ENCODE peak calls at places on chromosome 2, in ten cellular contexts. X is AG04450, W is brain microvascular endothelial cell, S is psoas muscle, E is fibroblast of villous mesenchyme, D is PC-3, Y is neural progenitor cell, M is GM12865, P is cardiac fibroblast, Q is tibial nerve. G is an unnamed sample.
A peak's percentile ranks its signal among the peaks of the same experiment; 100 is the strongest.

GRCh38 chr2:33129661-33130447 is 183.1 kb downstream of the LTBP1 start:
- DNase-seq in M (no peak), S (no peak), Y (no peak), W (peak; percentile 54), P (peak; percentile 68), D (no peak), X (no peak), E (no peak), Q (no peak), G (no peak)

GRCh38 chr2:42925742-42926437 is 133.5 kb upstream of the HAAO start:
- DNase-seq in Y (peak; percentile 52), S (peak; percentile 64), P (no peak), W (no peak), Q (no peak), M (no peak), X (no peak), E (no peak), D (no peak), G (no peak)

GRCh38 chr2:152426801-152427200 is 91.8 kb downstream of the FMNL2 start:
- DNase-seq in D (peak; percentile 30), X (no peak), Y (no peak), M (no peak), W (no peak), S (no peak), E (no peak), Q (no peak), P (peak; percentile 29), G (peak; percentile 67)

GRCh38 chr2:72545790-72546189 is 280.0 kb downstream of the EXOC6B start:
- DNase-seq in S (no peak), Y (no peak), X (no peak), D (no peak), Q (no peak), P (no peak), M (no peak), W (no peak), E (no peak), G (no peak)

GRCh38 chr2:239412914-239413603 is 12.2 kb upstream of the HDAC4 start:
- DNase-seq in Q (no peak), D (peak; percentile 80), M (no peak), X (no peak), P (no peak), E (no peak), W (no peak), Y (no peak), S (no peak), G (no peak)

GRCh38 chr2:23695214-23696162 is 231.4 kb downstream of the ATAD2B start:
- DNase-seq in M (no peak), E (no peak), X (no peak), W (no peak), S (peak; percentile 44), Y (no peak), P (no peak), D (no peak), Q (no peak), G (no peak)

GRCh38 chr2:178008636-178009289 is 63.8 kb downstream of the PDE11A start:
- DNase-seq in S (no peak), Y (no peak), Q (no peak), M (no peak), P (peak; percentile 42), D (no peak), E (no peak), X (no peak), W (no peak), G (no peak)

GRCh38 chr2:118850901-118851268 is 3.4 kb upstream of the EN1 start:
- DNase-seq in X (no peak), Q (no peak), P (no peak), E (no peak), S (no peak), D (no peak), M (no peak), Y (no peak), W (no peak), G (no peak)

GRCh38 chr2:230906471-230907230 is 18.4 kb downstream of the GPR55 start:
- DNase-seq in D (no peak), W (no peak), Q (no peak), Y (no peak), M (no peak), E (no peak), S (no peak), X (no peak), P (no peak), G (no peak)

GRCh38 chr2:74414913-74415761 is 6.3 kb downstream of the C2orf81 start:
- DNase-seq in W (no peak), E (peak; percentile 42), P (peak; percentile 16), Y (no peak), S (peak; percentile 78), D (no peak), M (no peak), Q (peak; percentile 44), X (no peak), G (no peak)
- H3K4me3 ChIP-seq in W (peak overlapping the region; percentile 57), E (peak overlapping the region; percentile 56), P (peak overlapping the region; percentile 41), Y (no peak overlapping the region), S (peak overlapping the region; percentile 62), D (no peak overlapping the region), M (no peak overlapping the region), Q (peak overlapping the region; percentile 75), X (peak overlapping the region; percentile 36), G (peak overlapping the region; percentile 55)

DNA sequence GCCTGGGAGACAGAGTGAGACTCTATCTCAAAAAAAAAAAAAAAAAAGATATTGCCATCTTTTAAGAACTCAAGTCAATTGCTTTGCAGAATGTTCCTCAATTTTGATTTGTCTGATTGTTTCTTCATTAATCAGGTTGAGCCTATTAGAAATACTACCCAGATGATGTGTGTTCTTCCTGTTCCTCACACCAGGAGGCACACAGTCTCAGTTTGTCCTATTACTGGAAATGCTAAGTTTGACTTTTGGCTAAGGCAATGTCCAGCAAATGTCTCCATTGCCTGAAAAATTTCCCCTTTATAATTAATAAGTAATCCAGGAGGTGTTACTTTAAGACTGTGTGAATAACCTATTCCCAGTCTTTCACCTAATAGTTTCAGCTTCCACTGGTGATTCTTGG is 28.4 kb downstream of the BOLA3 start:
- DNase-seq in E (peak; percentile 7), W (no peak), M (peak; percentile 32), X (no peak), S (no peak), D (peak; percentile 17), P (peak; percentile 43), Y (no peak), Q (no peak), G (peak; percentile 41)
- TF ChIP-seq CTCF in E (peak; percentile 32), W (peak; percentile 22), M (peak; percentile 21), X (peak; percentile 28), S (peak; percentile 6), D (peak; percentile 30), P (peak; percentile 39), Y (no peak), Q (no peak), G (peak; percentile 21)

GRCh38 chr2:241560181-241560882 is 1.8 kb downstream of the BOK start:
- DNase-seq in X (no peak), M (no peak), W (no peak), S (no peak), Y (no peak), Q (no peak), D (no peak), E (no peak), P (no peak), G (no peak)

GRCh38 chr2:241560883-241561474 is 2.4 kb downstream of the BOK start:
- DNase-seq in X (no peak), Q (no peak), M (no peak), P (no peak), W (peak; percentile 23), Y (no peak), D (no peak), E (peak; percentile 45), S (no peak), G (peak; percentile 40)

GRCh38 chr2:241562269-241562891 is 3.8 kb downstream of the BOK start:
- DNase-seq in X (no peak), D (peak; percentile 68), M (no peak), S (peak; percentile 42), Q (no peak), E (no peak), W (no peak), Y (no peak), P (no peak), G (no peak)

GRCh38 chr2:241563031-241563507 is 4.5 kb downstream of the BOK start:
- DNase-seq in X (no peak), Q (no peak), D (no peak), Y (no peak), M (no peak), P (no peak), S (peak; percentile 46), W (no peak), E (no peak), G (no peak)

DNA sequence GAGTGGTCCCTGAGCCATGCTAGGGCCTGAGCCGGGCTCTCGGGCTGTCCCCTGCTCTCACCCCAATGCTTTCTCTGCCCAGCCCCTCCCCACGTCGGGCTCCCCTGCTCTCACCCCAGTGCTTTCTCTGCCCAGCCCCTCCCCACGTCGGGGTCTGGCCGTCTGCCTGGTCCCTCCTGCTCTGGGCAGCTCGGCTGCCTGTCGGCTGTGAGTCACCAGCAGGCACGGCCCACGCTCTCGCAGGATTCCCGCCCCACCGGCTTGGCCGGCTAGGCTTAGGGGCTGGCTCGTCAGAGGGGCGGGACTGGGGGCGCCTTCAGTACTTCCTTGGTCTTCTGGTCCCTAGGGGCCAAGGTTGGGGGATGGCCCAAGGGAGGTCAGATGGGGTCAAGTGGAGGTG is 3.3 kb downstream of the BOK start:
- DNase-seq in Y (no peak), M (no peak), P (peak; percentile 55), S (peak; percentile 61), W (peak; percentile 56), E (peak; percentile 74), X (no peak), D (peak; percentile 89), Q (peak; percentile 24), G (peak; percentile 64)
- H3K4me3 ChIP-seq in Y (no peak overlapping the region), M (no peak overlapping the region), P (no peak overlapping the region), S (no peak overlapping the region), W (no peak overlapping the region), E (no peak overlapping the region), X (no peak overlapping the region), D (peak overlapping the region; percentile 38), Q (no peak overlapping the region), G (no peak overlapping the region)

GRCh38 chr2:222960126-222960525 is 91.9 kb upstream of the KCNE4 start:
- DNase-seq in Y (no peak), D (no peak), P (peak; percentile 46), Q (no peak), M (peak; percentile 45), X (no peak), S (no peak), E (no peak), W (peak; percentile 27), G (peak; percentile 30)

GRCh38 chr2:222964632-222965031 is 87.4 kb upstream of the KCNE4 start:
- DNase-seq in X (no peak), D (no peak), S (no peak), W (no peak), Y (no peak), E (no peak), Q (no peak), P (no peak), M (no peak), G (no peak)

GRCh38 chr2:222959358-222959757 is 92.6 kb upstream of the KCNE4 start:
- DNase-seq in Q (no peak), D (peak; percentile 96), X (peak; percentile 72), Y (peak; percentile 20), W (peak; percentile 90), E (peak; percentile 67), P (peak; percentile 91), M (no peak), S (no peak), G (peak; percentile 87)
- TF ChIP-seq CTCF in Q (no peak), D (peak; percentile 64), X (peak; percentile 55), Y (no peak), W (peak; percentile 80), E (peak; percentile 57), P (peak; percentile 61), M (no peak), S (no peak), G (peak; percentile 66)